ENCODE peak calls at places on chromosomes 6 and 20, in six cellular contexts. D is RWPE1; O is Panc1; A is left lung; K is CD8-positive, alpha-beta memory T cell; H is tibial artery. G is an unnamed sample.

GRCh38 chr6:55918639-55919038 is 43.2 kb upstream of the BMP5 start:
- DNase-seq in K (no peak), D (peak; percentile 52), O (no peak), A (no peak), H (no peak), G (no peak)

GRCh38 chr6:109166643-109167042 is 71.3 kb downstream of the CEP57L1 start:
- DNase-seq in A (no peak), O (no peak), D (no peak), K (no peak), H (no peak), G (peak; percentile 36)

GRCh38 chr6:38973178-38974057 is 75.2 kb upstream of the GLP1R start:
- DNase-seq in K (no peak), O (peak; percentile 52), H (no peak), D (peak; percentile 75), A (no peak), G (peak; percentile 66)

GRCh38 chr20:39429716-39430115 is 467.6 kb downstream of the DHX35 start:
- DNase-seq in H (no peak), D (no peak), K (no peak), O (no peak), A (no peak), G (peak; percentile 45)

GRCh38 chr6:166771701-166772100 is 144.7 kb upstream of the RPS6KA2 start:
- DNase-seq in O (no peak), H (no peak), D (no peak), A (no peak), K (no peak), G (no peak)

GRCh38 chr6:135299256-135299655 is 118.1 kb downstream of the MYB start:
- DNase-seq in H (no peak), O (no peak), A (no peak), D (no peak), K (no peak), G (no peak)

GRCh38 chr20:4519530-4519929 is 202.2 kb upstream of the PRND start:
- DNase-seq in D (no peak), K (no peak), O (no peak), A (no peak), H (no peak), G (peak; percentile 29)

GRCh38 chr20:32010666-32011065 is 428 bp downstream of the CCM2L start:
- DNase-seq in D (no peak), H (no peak), O (no peak), K (no peak), A (no peak), G (no peak)

GRCh38 chr20:25452333-25452732 is 44.9 kb downstream of the GINS1 start:
- DNase-seq in D (no peak), O (no peak), H (no peak), K (no peak), A (no peak), G (no peak)

GRCh38 chr20:46285072-46285471 is 23.2 kb downstream of the CDH22 start:
- DNase-seq in K (no peak), A (no peak), O (no peak), H (no peak), D (no peak), G (no peak)

GRCh38 chr20:48052492-48052870 is 267.2 kb upstream of the SULF2 start:
- DNase-seq in A (no peak), O (no peak), K (no peak), H (no peak), D (peak; percentile 80), G (no peak)

GRCh38 chr6:65638047-65638831 is 68.8 kb downstream of the EYS start:
- DNase-seq in H (no peak), A (no peak), K (no peak), O (no peak), D (no peak), G (no peak)

GRCh38 chr6:53513056-53513455 is 31.8 kb downstream of the GCLC start:
- DNase-seq in A (no peak), K (no peak), O (no peak), D (no peak), H (no peak), G (no peak)

GRCh38 chr20:45821942-45822341 is 5.2 kb downstream of the TNNC2 start:
- DNase-seq in A (no peak), H (no peak), K (no peak), O (no peak), D (no peak), G (peak; percentile 97)

GRCh38 chr6:13548500-13549210 is 25.7 kb upstream of the SIRT5 start:
- DNase-seq in O (no peak), K (no peak), H (no peak), D (no peak), A (no peak), G (peak; percentile 94)

GRCh38 chr6:133997267-133997666 is 44.2 kb downstream of the TBPL1 start:
- DNase-seq in H (no peak), O (no peak), D (no peak), A (no peak), K (no peak), G (no peak)

GRCh38 chr6:133999305-133999704 is 46.3 kb downstream of the TBPL1 start:
- DNase-seq in A (no peak), H (no peak), O (no peak), D (no peak), K (no peak), G (no peak)

GRCh38 chr6:133992992-133993682 is 40.1 kb downstream of the TBPL1 start:
- DNase-seq in A (no peak), D (no peak), O (no peak), H (no peak), K (no peak), G (no peak)

GRCh38 chr6:133995296-133995695 is 42.3 kb downstream of the TBPL1 start:
- DNase-seq in K (no peak), O (no peak), H (no peak), A (no peak), D (no peak), G (no peak)

DNA sequence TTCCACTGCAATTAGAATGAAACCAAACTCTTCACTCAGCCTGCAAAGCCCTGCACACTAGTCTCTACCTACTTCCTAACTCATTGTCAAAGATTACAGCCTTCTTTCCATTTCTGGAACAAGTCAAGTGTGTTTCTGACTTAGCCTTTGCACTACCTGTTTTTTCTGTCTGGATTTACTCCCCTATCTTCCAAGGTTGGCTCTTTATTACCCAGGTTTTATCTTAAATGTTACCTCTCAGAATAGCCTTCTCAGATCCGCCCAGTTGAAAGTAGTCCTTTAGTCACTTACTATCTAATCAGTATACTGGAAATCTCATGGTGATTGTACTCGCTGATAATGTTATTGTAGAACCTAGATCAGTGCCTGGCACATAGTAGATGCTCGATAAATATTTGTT is 42.7 kb downstream of the TBPL1 start:
- DNase-seq in K (no peak), A (no peak), O (no peak), H (no peak), D (no peak), G (no peak)
- H3K27ac ChIP-seq in K (no peak overlapping the region), A (no peak overlapping the region), O (no peak overlapping the region), H (no peak overlapping the region), D (no peak overlapping the region), G (no peak overlapping the region)

GRCh38 chr6:111534366-111534765 is 51.3 kb upstream of the REV3L start:
- DNase-seq in D (peak; percentile 32), A (no peak), O (no peak), H (no peak), K (no peak), G (peak; percentile 87)
- H3K27ac ChIP-seq in D (peak overlapping the region; percentile 48), A (no peak overlapping the region), O (peak overlapping the region; percentile 41), H (no peak overlapping the region), K (no peak overlapping the region), G (no peak overlapping the region)

GRCh38 chr6:128124713-128125112 is 223.9 kb upstream of the THEMIS start:
- DNase-seq in D (no peak), A (no peak), H (no peak), O (no peak), K (no peak), G (peak; percentile 82)
- H3K27ac ChIP-seq in D (no peak overlapping the region), A (no peak overlapping the region), H (no peak overlapping the region), O (no peak overlapping the region), K (no peak overlapping the region), G (no peak overlapping the region)

GRCh38 chr6:151387581-151387980 is 3.8 kb downstream of the ZBTB2 start:
- DNase-seq in A (no peak), O (no peak), D (no peak), K (no peak), H (no peak), G (no peak)
- H3K27ac ChIP-seq in A (no peak overlapping the region), O (no peak overlapping the region), D (no peak overlapping the region), K (no peak overlapping the region), H (peak overlapping the region; percentile 100), G (no peak overlapping the region)